ENCODE peak calls at places on chromosomes 7 and 10, in ten cellular contexts. I is fibroblast of lung, V is GM12878, H is HepG2, X is PC-3, Y is astrocyte, L is GM23248, Z is mammary epithelial cell, O is HCT116, A is neural progenitor cell. P is an unnamed sample.

GRCh38 chr10:11163990-11164805 is 146.5 kb downstream of the CELF2 start:
- DNase-seq in I (no peak), V (no peak), H (no peak), X (no peak), Y (no peak), L (no peak), Z (no peak), O (no peak), A (peak; percentile 87), P (peak; percentile 64)

GRCh38 chr10:75408911-75409885 is 7.6 kb upstream of the ZNF503 start:
- DNase-seq in I (peak; percentile 42), V (no peak), H (no peak), X (peak; percentile 91), Y (no peak), L (peak; percentile 74), Z (peak; percentile 81), O (no peak), A (peak; percentile 85), P (no peak)

GRCh38 chr10:132937861-132938260 is 4.5 kb downstream of the CFAP46 start:
- DNase-seq in I (no peak), V (no peak), H (no peak), X (no peak), Y (no peak), L (no peak), Z (no peak), O (no peak), A (no peak), P (no peak)

GRCh38 chr7:102967798-102968197 is 55.0 kb downstream of the LRRC17 start:
- DNase-seq in I (peak; percentile 87), V (no peak), H (no peak), X (no peak), Y (peak; percentile 87), L (peak; percentile 56), Z (no peak), O (no peak), A (no peak), P (no peak)

GRCh38 chr7:50502001-50502684 is 52.0 kb upstream of the FIGNL1 start:
- DNase-seq in I (peak; percentile 90), V (no peak), H (no peak), X (peak; percentile 47), Y (peak; percentile 87), L (peak; percentile 97), Z (peak; percentile 86), O (no peak), A (no peak), P (no peak)

GRCh38 chr10:70913546-70914240 is 25.3 kb upstream of the PCBD1 start:
- DNase-seq in I (no peak), V (no peak), H (no peak), X (no peak), Y (no peak), L (no peak), Z (no peak), O (no peak), A (no peak), P (no peak)

GRCh38 chr10:131745591-131745990 is 155.2 kb upstream of the PPP2R2D start:
- DNase-seq in I (no peak), V (no peak), H (no peak), X (no peak), Y (no peak), L (no peak), Z (no peak), O (no peak), A (no peak), P (no peak)

GRCh38 chr7:26348987-26349809 is 57.5 kb downstream of the SNX10 start:
- DNase-seq in I (peak; percentile 15), V (no peak), H (no peak), X (peak; percentile 64), Y (no peak), L (no peak), Z (peak; percentile 22), O (no peak), A (no peak), P (no peak)

GRCh38 chr7:88301924-88302323 is 4.8 kb downstream of the STEAP4 start:
- DNase-seq in I (no peak), V (no peak), H (no peak), X (no peak), Y (no peak), L (no peak), Z (no peak), O (no peak), A (no peak), P (no peak)

GRCh38 chr10:20536381-20536780 is 360.7 kb downstream of the NEBL start:
- DNase-seq in I (no peak), V (no peak), H (no peak), X (no peak), Y (no peak), L (no peak), Z (no peak), O (no peak), A (no peak), P (no peak)

GRCh38 chr7:18753972-18754610 is 258.5 kb downstream of the HDAC9 start:
- DNase-seq in I (peak; percentile 99), V (no peak), H (no peak), X (no peak), Y (peak; percentile 99), L (peak; percentile 95), Z (peak; percentile 43), O (no peak), A (no peak), P (no peak)

GRCh38 chr10:18368681-18369080 is 228.5 kb downstream of the CACNB2 start:
- DNase-seq in I (peak; percentile 41), V (no peak), H (no peak), X (no peak), Y (peak; percentile 34), L (peak; percentile 34), Z (no peak), O (no peak), A (no peak), P (no peak)

GRCh38 chr10:56095506-56096225 is 265.4 kb downstream of the ZWINT start:
- DNase-seq in I (no peak), V (no peak), H (no peak), X (no peak), Y (no peak), L (no peak), Z (no peak), O (no peak), A (peak; percentile 26), P (no peak)

GRCh38 chr10:56090914-56091540 is 270.0 kb downstream of the ZWINT start:
- DNase-seq in I (no peak), V (no peak), H (no peak), X (no peak), Y (no peak), L (no peak), Z (no peak), O (no peak), A (no peak), P (no peak)

GRCh38 chr10:56096226-56096517 is 264.9 kb downstream of the ZWINT start:
- DNase-seq in I (no peak), V (no peak), H (no peak), X (no peak), Y (no peak), L (no peak), Z (no peak), O (no peak), A (no peak), P (no peak)

GRCh38 chr10:56091872-56092271 is 269.2 kb downstream of the ZWINT start:
- DNase-seq in I (no peak), V (no peak), H (no peak), X (no peak), Y (no peak), L (no peak), Z (no peak), O (no peak), A (no peak), P (no peak)
- H3K36me3 ChIP-seq in I (no peaks in the 10 kb centered on the region), V (no peaks in the 10 kb centered on the region), H (no peaks in the 10 kb centered on the region), X (no peaks in the 10 kb centered on the region), Y (no peaks in the 10 kb centered on the region), L (no peaks in the 10 kb centered on the region), Z (no peaks in the 10 kb centered on the region), O (no peaks in the 10 kb centered on the region), A (no peaks in the 10 kb centered on the region), P (no peaks in the 10 kb centered on the region)

GRCh38 chr10:117552759-117553158 is 10.2 kb downstream of the EMX2 start:
- DNase-seq in I (no peak), V (no peak), H (no peak), X (no peak), Y (no peak), L (peak; percentile 71), Z (no peak), O (no peak), A (no peak), P (no peak)

GRCh38 chr10:117552156-117552620 is 9.6 kb downstream of the EMX2 start:
- DNase-seq in I (no peak), V (no peak), H (no peak), X (peak; percentile 9), Y (no peak), L (peak; percentile 65), Z (no peak), O (no peak), A (peak; percentile 88), P (no peak)

GRCh38 chr10:117550042-117550441 is 7.5 kb downstream of the EMX2 start:
- DNase-seq in I (no peak), V (no peak), H (no peak), X (no peak), Y (no peak), L (no peak), Z (no peak), O (no peak), A (peak; percentile 60), P (no peak)

GRCh38 chr10:117550599-117551321 is 8.2 kb downstream of the EMX2 start:
- DNase-seq in I (no peak), V (no peak), H (no peak), X (no peak), Y (no peak), L (no peak), Z (no peak), O (no peak), A (peak; percentile 68), P (no peak)

GRCh38 chr10:117551322-117552155 is 9.0 kb downstream of the EMX2 start:
- DNase-seq in I (no peak), V (no peak), H (no peak), X (no peak), Y (no peak), L (no peak), Z (no peak), O (no peak), A (peak; percentile 90), P (no peak)
- TF ChIP-seq EZH2 in I (no peak), V (no peak), H (no peak), X (no peak), Y (no peak), L (no peak), Z (peak; percentile 90), O (no peak), A (peak; percentile 26), P (no peak)

GRCh38 chr10:102517553-102517952 is 13.8 kb downstream of the SUFU start:
- DNase-seq in I (peak; percentile 72), V (no peak), H (no peak), X (no peak), Y (peak; percentile 56), L (peak; percentile 67), Z (no peak), O (no peak), A (no peak), P (no peak)
- H3K9ac ChIP-seq in I (no peak overlapping the region), V (no peak overlapping the region), H (no peak overlapping the region), X (no peak overlapping the region), Y (peak overlapping the region; percentile 4), L (no peak overlapping the region), Z (no peak overlapping the region), O (no peak overlapping the region), A (no peak overlapping the region), P (no peak overlapping the region)

DNA sequence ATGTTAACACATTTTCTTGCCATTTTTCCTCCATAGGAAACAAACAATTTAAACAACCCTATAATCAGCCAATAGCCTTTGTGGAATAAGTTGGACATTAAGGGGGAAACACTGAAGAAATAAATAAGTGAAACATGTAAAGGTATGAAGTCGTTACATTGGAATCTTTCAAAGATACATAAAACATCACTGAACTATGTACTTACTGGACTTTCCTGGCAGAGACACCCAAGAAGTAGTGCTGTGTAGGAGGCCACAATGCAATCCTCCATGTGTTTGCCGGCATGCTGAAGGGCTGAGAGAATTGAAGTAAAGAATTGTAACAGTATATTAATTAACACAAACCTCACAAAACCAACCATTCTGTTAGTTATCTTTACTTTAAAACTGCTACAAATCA is 76.5 kb upstream of the GRID1 start:
- DNase-seq in I (peak; percentile 83), V (no peak), H (peak; percentile 63), X (no peak), Y (peak; percentile 79), L (peak; percentile 73), Z (no peak), O (no peak), A (no peak), P (no peak)
- H3K36me3 ChIP-seq in I (peaks cover 2% of the 10 kb centered on the region), V (peaks cover 38% of the 10 kb centered on the region), H (peaks cover 12% of the 10 kb centered on the region), X (peaks cover 24% of the 10 kb centered on the region), Y (peaks cover 20% of the 10 kb centered on the region), L (peaks cover 32% of the 10 kb centered on the region), Z (peaks cover 37% of the 10 kb centered on the region), O (peaks cover 33% of the 10 kb centered on the region), A (peaks cover 4% of the 10 kb centered on the region), P (peaks cover 89% of the 10 kb centered on the region)

P was measured in DND-41.